ENCODE peak calls at places on chromosomes 5 and 9, in six cellular contexts. O is neuronal stem cell, T is IMR-90, W is DND-41, L is mesenchymal stem cell, V is PC-3. S is an unnamed sample.

GRCh38 chr5:138502121-138502520 is 36.8 kb downstream of the EGR1 start:
- DNase-seq in O (no peak), T (no peak), W (no peak), L (no peak), V (no peak), S (no peak)

GRCh38 chr9:91405343-91406077 is 18.1 kb downstream of the NFIL3 start:
- DNase-seq in O (no peak), T (no peak), W (no peak), L (no peak), V (no peak), S (no peak)

GRCh38 chr9:21964925-21965385 is 29.2 kb downstream of the CDKN2A start:
- DNase-seq in O (no peak), T (no peak), W (peak), L (peak), V (peak), S (peak)

GRCh38 chr5:11903614-11904269 is 504 bp downstream of the CTNND2 start:
- DNase-seq in O (peak), T (no peak), W (no peak), L (peak), V (peak), S (peak)

GRCh38 chr5:38715671-38716070 is 130.1 kb upstream of the OSMR start:
- DNase-seq in O (peak), T (peak), W (no peak), L (peak), V (no peak), S (no peak)

GRCh38 chr9:114302727-114303126 is 20.2 kb upstream of the ORM1 start:
- DNase-seq in O (no peak), T (no peak), W (no peak), L (no peak), V (no peak), S (no peak)

GRCh38 chr5:168881427-168882149 is 302.4 kb upstream of the PANK3 start:
- DNase-seq in O (no peak), T (no peak), W (no peak), L (no peak), V (no peak), S (peak)

GRCh38 chr5:112475747-112476435 is 56.8 kb upstream of the EPB41L4A start:
- DNase-seq in O (no peak), T (no peak), W (no peak), L (no peak), V (peak), S (no peak)

GRCh38 chr5:6849569-6849968 is 136.3 kb downstream of the TENT4A start:
- DNase-seq in O (no peak), T (no peak), W (no peak), L (no peak), V (no peak), S (no peak)

GRCh38 chr5:54135042-54135441 is 175.3 kb downstream of the ARL15 start:
- DNase-seq in O (no peak), T (peak), W (no peak), L (peak), V (no peak), S (no peak)

GRCh38 chr9:83388346-83388745 is 149.9 kb downstream of the FRMD3 start:
- DNase-seq in O (no peak), T (no peak), W (no peak), L (no peak), V (no peak), S (no peak)

GRCh38 chr5:126369083-126369482 is 54.1 kb upstream of the GRAMD2B start:
- DNase-seq in O (no peak), T (no peak), W (no peak), L (no peak), V (no peak), S (no peak)

GRCh38 chr5:172380261-172380991 is 73.9 kb downstream of the SH3PXD2B start:
- DNase-seq in O (no peak), T (peak), W (no peak), L (no peak), V (peak), S (no peak)

GRCh38 chr5:55096860-55097259 is 5.6 kb upstream of the GZMA start:
- DNase-seq in O (no peak), T (no peak), W (peak), L (no peak), V (no peak), S (no peak)

GRCh38 chr9:13436591-13436990 is 157.1 kb upstream of the MPDZ start:
- DNase-seq in O (no peak), T (no peak), W (no peak), L (no peak), V (no peak), S (no peak)

GRCh38 chr9:89359018-89359417 is 40.7 kb downstream of the SECISBP2 start:
- DNase-seq in O (no peak), T (no peak), W (no peak), L (no peak), V (no peak), S (no peak)

GRCh38 chr9:110048976-110049698 is 158.8 kb downstream of the C9orf152 start:
- DNase-seq in O (no peak), T (no peak), W (peak), L (peak), V (peak), S (peak)

GRCh38 chr9:107274096-107274495 is 9.0 kb upstream of the RAD23B start:
- DNase-seq in O (no peak), T (no peak), W (no peak), L (no peak), V (no peak), S (no peak)

GRCh38 chr9:98191615-98192502 is 578 bp downstream of the CORO2A start:
- DNase-seq in O (no peak), T (no peak), W (peak), L (no peak), V (peak), S (peak)

GRCh38 chr9:38342532-38342931 is 50.0 kb upstream of the ALDH1B1 start:
- DNase-seq in O (no peak), T (no peak), W (no peak), L (no peak), V (no peak), S (no peak)

GRCh38 chr5:56516936-56517521 is 283.9 kb upstream of the ANKRD55 start:
- DNase-seq in O (no peak), T (peak), W (peak), L (peak), V (no peak), S (no peak)

GRCh38 chr5:50711280-50711679 is 44.8 kb downstream of the PARP8 start:
- DNase-seq in O (no peak), T (peak), W (peak), L (peak), V (no peak), S (no peak)

GRCh38 chr9:83957029-83957513 is 22.9 kb downstream of the HNRNPK start:
- DNase-seq in O (no peak), T (no peak), W (no peak), L (no peak), V (no peak), S (no peak)

GRCh38 chr5:84393969-84394368 is 9.3 kb upstream of the EDIL3 start:
- DNase-seq in O (no peak), T (peak), W (no peak), L (peak), V (peak), S (no peak)

GRCh38 chr9:131747352-131747751 is 7.5 kb upstream of the RAPGEF1 start:
- DNase-seq in O (no peak), T (peak), W (peak), L (peak), V (peak), S (no peak)

GRCh38 chr5:38367410-38367809 is 109.1 kb downstream of the EGFLAM start:
- DNase-seq in O (no peak), T (no peak), W (no peak), L (no peak), V (no peak), S (no peak)

GRCh38 chr5:147484708-147485020 is 25.2 kb downstream of the DPYSL3 start:
- DNase-seq in O (no peak), T (peak), W (no peak), L (peak), V (no peak), S (no peak)

GRCh38 chr5:59146729-59147128 is 563.9 kb downstream of the RAB3C start:
- DNase-seq in O (no peak), T (no peak), W (peak), L (no peak), V (no peak), S (no peak)

GRCh38 chr5:38574009-38574408 is 17.6 kb upstream of the LIFR start:
- DNase-seq in O (no peak), T (no peak), W (no peak), L (no peak), V (no peak), S (no peak)

GRCh38 chr9:132768932-132769894 is 98.9 kb downstream of the GTF3C4 start:
- DNase-seq in O (peak), T (peak), W (peak), L (peak), V (peak), S (peak)

GRCh38 chr5:127941646-127942045 is 141.9 kb upstream of the SLC12A2 start:
- DNase-seq in O (peak), T (no peak), W (no peak), L (peak), V (peak), S (no peak)

GRCh38 chr5:169893586-169893985 is 86.7 kb downstream of the INSYN2B start:
- DNase-seq in O (no peak), T (no peak), W (no peak), L (no peak), V (no peak), S (no peak)

GRCh38 chr9:18238254-18238653 is 235.7 kb upstream of the ADAMTSL1 start:
- DNase-seq in O (no peak), T (peak), W (no peak), L (peak), V (peak), S (no peak)

GRCh38 chr9:136085815-136086212 is 9.3 kb downstream of the NACC2 start:
- DNase-seq in O (no peak), T (no peak), W (no peak), L (no peak), V (no peak), S (peak)

GRCh38 chr9:134223601-134224122 is 59.3 kb upstream of the RNU6ATAC start:
- DNase-seq in O (no peak), T (no peak), W (no peak), L (no peak), V (no peak), S (no peak)

GRCh38 chr9:127919253-127919815 is 2.5 kb upstream of the ST6GALNAC4 start:
- DNase-seq in O (no peak), T (peak), W (no peak), L (peak), V (peak), S (no peak)

GRCh38 chr5:172569862-172570558 is 71.1 kb upstream of the NEURL1B start:
- DNase-seq in O (no peak), T (no peak), W (no peak), L (no peak), V (no peak), S (peak)

DNA sequence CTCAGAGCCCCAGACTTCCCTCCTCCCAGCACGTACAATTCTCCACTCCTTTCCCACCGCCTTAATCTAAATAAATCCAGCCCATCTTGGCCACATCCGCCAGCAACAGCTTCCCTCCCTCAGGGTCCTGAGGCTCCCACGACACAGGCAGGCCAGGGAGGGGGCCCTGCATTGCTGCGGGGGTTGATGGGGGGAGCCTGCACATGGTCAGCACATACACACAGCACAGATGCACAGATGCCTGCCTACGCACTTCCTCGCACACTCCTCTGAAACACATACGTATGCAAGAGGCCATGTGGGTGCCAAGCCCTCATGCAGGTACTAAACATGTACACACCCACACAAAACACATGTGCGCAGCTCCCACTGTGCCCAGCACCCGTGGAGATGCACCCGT is 14.8 kb downstream of the PDGFRB start:
- DNase-seq in O (no peak), T (peak), W (no peak), L (peak), V (no peak), S (no peak)
- H2AFZ ChIP-seq in O (peak), T (peak), W (no peak), L (no peak), V (no peak), S (no peak)

GRCh38 chr9:15606667-15607472 is 54.0 kb downstream of the CCDC171 start:
- DNase-seq in O (peak), T (peak), W (no peak), L (peak), V (peak), S (no peak)
- H2AFZ ChIP-seq in O (no peak), T (no peak), W (peak), L (no peak), V (no peak), S (no peak)

GRCh38 chr5:91142819-91143218 is 240.3 kb downstream of the ARRDC3 start:
- DNase-seq in O (no peak), T (no peak), W (no peak), L (no peak), V (no peak), S (no peak)
- H2AFZ ChIP-seq in O (no peak), T (no peak), W (no peak), L (no peak), V (no peak), S (no peak)

GRCh38 chr5:89445106-89445745 is 562.2 kb upstream of the MEF2C start:
- DNase-seq in O (no peak), T (no peak), W (no peak), L (no peak), V (no peak), S (no peak)
- H2AFZ ChIP-seq in O (peak), T (no peak), W (no peak), L (no peak), V (no peak), S (no peak)

GRCh38 chr5:71597001-71597400 is 9.9 kb downstream of the MCCC2 start:
- DNase-seq in O (no peak), T (no peak), W (no peak), L (no peak), V (no peak), S (no peak)

GRCh38 chr5:71596169-71596568 is 9.0 kb downstream of the MCCC2 start:
- DNase-seq in O (no peak), T (peak), W (no peak), L (no peak), V (no peak), S (no peak)

GRCh38 chr5:71600783-71601182 is 13.6 kb downstream of the MCCC2 start:
- DNase-seq in O (no peak), T (no peak), W (no peak), L (no peak), V (no peak), S (no peak)

GRCh38 chr5:71601222-71602026 is 14.3 kb downstream of the MCCC2 start:
- DNase-seq in O (no peak), T (peak), W (peak), L (peak), V (peak), S (peak)
- H2AFZ ChIP-seq in O (peak), T (no peak), W (no peak), L (no peak), V (no peak), S (no peak)

DNA sequence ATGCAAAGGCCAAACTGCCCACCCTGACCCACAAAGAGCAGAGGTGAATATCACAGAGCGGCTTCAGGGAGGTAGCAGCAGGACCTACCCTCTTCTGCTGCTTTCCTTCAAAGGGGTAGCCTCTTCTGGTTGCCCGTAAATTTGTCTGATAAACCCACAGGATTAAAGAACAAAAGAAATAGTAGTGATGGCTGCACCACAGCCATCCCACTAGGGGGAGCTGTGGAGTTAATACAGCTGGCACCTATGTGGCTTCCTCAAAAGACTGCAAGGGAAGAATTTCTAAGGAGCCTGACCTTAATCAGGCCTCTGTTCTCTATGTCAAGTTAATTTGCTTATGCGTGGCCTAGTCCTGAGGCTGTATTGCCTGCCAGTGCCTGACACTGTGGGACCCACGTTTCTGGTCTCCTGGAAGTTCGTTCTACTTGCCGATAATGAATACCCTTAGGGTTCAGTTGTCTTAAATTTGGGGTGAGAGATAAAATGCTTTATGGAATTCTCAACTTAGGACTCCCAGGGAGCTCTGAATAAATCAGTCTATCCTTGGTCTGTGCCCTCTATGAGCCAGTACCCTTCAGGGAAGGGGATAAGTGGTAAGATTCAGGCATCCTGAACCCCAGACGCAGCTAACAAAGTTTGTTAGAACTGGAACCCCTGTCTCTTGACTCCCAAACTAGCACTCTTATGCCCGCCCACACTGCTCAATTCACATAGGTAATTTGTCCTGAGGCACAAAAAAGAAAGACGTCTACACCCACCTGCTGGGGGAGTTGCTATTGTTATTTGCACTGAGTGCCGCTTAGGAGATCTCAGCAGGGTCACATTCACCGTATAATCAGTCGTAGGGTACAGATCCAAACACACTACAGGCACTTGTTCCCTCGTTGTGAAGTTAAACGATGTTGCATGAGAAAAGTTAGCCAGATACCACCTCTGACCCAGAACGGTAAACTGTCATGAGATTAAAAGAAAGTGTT is 77.1 kb downstream of the SUSD1 start:
- DNase-seq in O (peak), T (peak), W (peak), L (peak), V (peak), S (peak)
- H2AFZ ChIP-seq in O (peak), T (peak), W (peak), L (peak), V (no peak), S (no peak)

GRCh38 chr5:102865510-102866314 is 110.6 kb downstream of the PAM start:
- DNase-seq in O (peak), T (peak), W (no peak), L (peak), V (peak), S (peak)
- H2AFZ ChIP-seq in O (peak), T (peak), W (no peak), L (peak), V (peak), S (peak)